ENCODE peak calls at places on chromosomes 1 and 21, in eight cellular contexts. One of them, this sample, is unnamed.

GRCh38 chr21:42525676-42526378 is 12.2 kb downstream of the SLC37A1 start:
- DNase-seq in HFF-Myc: no peak
- DNase-seq in tibial artery: no peak
- DNase-seq in AG04450: no peak
- DNase-seq in OCI-LY7: no peak
- DNase-seq in choroid plexus epithelial cell: no peak
- DNase-seq in astrocyte of the cerebellum: no peak
- DNase-seq in endothelial cell: no peak
- DNase-seq in this sample: no peak

GRCh38 chr1:1200876-1201810 is 5.2 kb downstream of the TNFRSF18 start:
- DNase-seq in endothelial cell: peak; percentile 29
- DNase-seq in AG04450: peak; percentile 15
- DNase-seq in HFF-Myc: no peak
- DNase-seq in tibial artery: no peak
- DNase-seq in OCI-LY7: no peak
- DNase-seq in choroid plexus epithelial cell: peak; percentile 65
- DNase-seq in astrocyte of the cerebellum: no peak
- DNase-seq in this sample: peak; percentile 87

GRCh38 chr1:153549741-153550397 is 811 bp upstream of the S100A3 start:
- DNase-seq in astrocyte of the cerebellum: no peak
- DNase-seq in choroid plexus epithelial cell: no peak
- DNase-seq in AG04450: no peak
- DNase-seq in tibial artery: peak; percentile 63
- DNase-seq in HFF-Myc: no peak
- DNase-seq in OCI-LY7: no peak
- DNase-seq in endothelial cell: no peak
- DNase-seq in this sample: no peak

GRCh38 chr1:154943649-154944421 is 7.3 kb upstream of the PMVK start:
- DNase-seq in endothelial cell: peak; percentile 57
- DNase-seq in HFF-Myc: no peak
- DNase-seq in choroid plexus epithelial cell: peak; percentile 48
- DNase-seq in tibial artery: no peak
- DNase-seq in astrocyte of the cerebellum: no peak
- DNase-seq in AG04450: no peak
- DNase-seq in OCI-LY7: peak; percentile 67
- DNase-seq in this sample: peak; percentile 66

GRCh38 chr1:175494950-175495349 is 248.4 kb downstream of the TNR start:
- DNase-seq in endothelial cell: no peak
- DNase-seq in HFF-Myc: no peak
- DNase-seq in astrocyte of the cerebellum: no peak
- DNase-seq in OCI-LY7: no peak
- DNase-seq in tibial artery: no peak
- DNase-seq in AG04450: no peak
- DNase-seq in choroid plexus epithelial cell: no peak
- DNase-seq in this sample: no peak

GRCh38 chr1:80731241-80731894 is 1069.4 kb upstream of the ADGRL2 start:
- DNase-seq in AG04450: no peak
- DNase-seq in astrocyte of the cerebellum: no peak
- DNase-seq in choroid plexus epithelial cell: no peak
- DNase-seq in HFF-Myc: no peak
- DNase-seq in tibial artery: no peak
- DNase-seq in OCI-LY7: no peak
- DNase-seq in endothelial cell: no peak
- DNase-seq in this sample: no peak

GRCh38 chr1:88544166-88544565 is 139.9 kb upstream of the PKN2 start:
- DNase-seq in HFF-Myc: no peak
- DNase-seq in astrocyte of the cerebellum: no peak
- DNase-seq in tibial artery: no peak
- DNase-seq in AG04450: no peak
- DNase-seq in endothelial cell: no peak
- DNase-seq in choroid plexus epithelial cell: no peak
- DNase-seq in OCI-LY7: no peak
- DNase-seq in this sample: no peak

GRCh38 chr1:174746024-174746808 is 253.5 kb upstream of the CACYBP start:
- DNase-seq in tibial artery: no peak
- DNase-seq in choroid plexus epithelial cell: no peak
- DNase-seq in endothelial cell: no peak
- DNase-seq in AG04450: no peak
- DNase-seq in astrocyte of the cerebellum: no peak
- DNase-seq in HFF-Myc: no peak
- DNase-seq in OCI-LY7: no peak
- DNase-seq in this sample: no peak

GRCh38 chr1:5980314-5981008 is 11.8 kb downstream of the NPHP4 start:
- DNase-seq in endothelial cell: peak; percentile 69
- DNase-seq in HFF-Myc: no peak
- DNase-seq in choroid plexus epithelial cell: peak; percentile 56
- DNase-seq in astrocyte of the cerebellum: no peak
- DNase-seq in AG04450: no peak
- DNase-seq in OCI-LY7: peak; percentile 29
- DNase-seq in tibial artery: no peak
- DNase-seq in this sample: no peak

GRCh38 chr1:17574502-17574901 is 35.0 kb downstream of the ARHGEF10L start:
- DNase-seq in endothelial cell: peak; percentile 40
- DNase-seq in choroid plexus epithelial cell: no peak
- DNase-seq in astrocyte of the cerebellum: no peak
- DNase-seq in AG04450: no peak
- DNase-seq in tibial artery: no peak
- DNase-seq in HFF-Myc: no peak
- DNase-seq in OCI-LY7: no peak
- DNase-seq in this sample: no peak

GRCh38 chr1:23607944-23608343 is 48.6 kb upstream of the ID3 start:
- DNase-seq in AG04450: no peak
- DNase-seq in astrocyte of the cerebellum: no peak
- DNase-seq in tibial artery: no peak
- DNase-seq in endothelial cell: no peak
- DNase-seq in OCI-LY7: no peak
- DNase-seq in choroid plexus epithelial cell: no peak
- DNase-seq in HFF-Myc: no peak
- DNase-seq in this sample: no peak

GRCh38 chr1:169309178-169310166 is 58.1 kb downstream of the NME7 start:
- DNase-seq in astrocyte of the cerebellum: no peak
- DNase-seq in HFF-Myc: no peak
- DNase-seq in endothelial cell: no peak
- DNase-seq in choroid plexus epithelial cell: no peak
- DNase-seq in OCI-LY7: no peak
- DNase-seq in tibial artery: no peak
- DNase-seq in AG04450: no peak
- DNase-seq in this sample: peak; percentile 17

GRCh38 chr1:91765293-91765692 is 120.7 kb downstream of the TGFBR3 start:
- DNase-seq in astrocyte of the cerebellum: no peak
- DNase-seq in HFF-Myc: no peak
- DNase-seq in OCI-LY7: no peak
- DNase-seq in tibial artery: no peak
- DNase-seq in AG04450: no peak
- DNase-seq in endothelial cell: no peak
- DNase-seq in choroid plexus epithelial cell: no peak
- DNase-seq in this sample: no peak

GRCh38 chr1:116164056-116164889 is 53.1 kb downstream of the MAB21L3 start:
- DNase-seq in AG04450: no peak
- DNase-seq in HFF-Myc: no peak
- DNase-seq in tibial artery: peak; percentile 83
- DNase-seq in choroid plexus epithelial cell: no peak
- DNase-seq in endothelial cell: no peak
- DNase-seq in OCI-LY7: no peak
- DNase-seq in astrocyte of the cerebellum: no peak
- DNase-seq in this sample: no peak

GRCh38 chr21:42754270-42754933 is 101.0 kb downstream of the PDE9A start:
- DNase-seq in choroid plexus epithelial cell: no peak
- DNase-seq in endothelial cell: no peak
- DNase-seq in HFF-Myc: no peak
- DNase-seq in OCI-LY7: no peak
- DNase-seq in tibial artery: no peak
- DNase-seq in AG04450: no peak
- DNase-seq in astrocyte of the cerebellum: no peak
- DNase-seq in this sample: no peak

GRCh38 chr1:104018922-104019674 is 269.4 kb downstream of the AMY1C start:
- DNase-seq in HFF-Myc: no peak
- DNase-seq in choroid plexus epithelial cell: no peak
- DNase-seq in OCI-LY7: no peak
- DNase-seq in tibial artery: no peak
- DNase-seq in astrocyte of the cerebellum: no peak
- DNase-seq in AG04450: no peak
- DNase-seq in endothelial cell: no peak
- DNase-seq in this sample: no peak

GRCh38 chr1:157274698-157275534 is 136.7 kb upstream of the ETV3 start:
- DNase-seq in HFF-Myc: no peak
- DNase-seq in astrocyte of the cerebellum: peak; percentile 40
- DNase-seq in AG04450: no peak
- DNase-seq in choroid plexus epithelial cell: peak; percentile 16
- DNase-seq in OCI-LY7: no peak
- DNase-seq in tibial artery: no peak
- DNase-seq in endothelial cell: no peak
- DNase-seq in this sample: no peak

GRCh38 chr1:53949651-53950050 is 3.5 kb downstream of the LRRC42 start:
- DNase-seq in endothelial cell: no peak
- DNase-seq in AG04450: no peak
- DNase-seq in choroid plexus epithelial cell: no peak
- DNase-seq in astrocyte of the cerebellum: no peak
- DNase-seq in OCI-LY7: no peak
- DNase-seq in HFF-Myc: no peak
- DNase-seq in tibial artery: no peak
- DNase-seq in this sample: no peak

DNA sequence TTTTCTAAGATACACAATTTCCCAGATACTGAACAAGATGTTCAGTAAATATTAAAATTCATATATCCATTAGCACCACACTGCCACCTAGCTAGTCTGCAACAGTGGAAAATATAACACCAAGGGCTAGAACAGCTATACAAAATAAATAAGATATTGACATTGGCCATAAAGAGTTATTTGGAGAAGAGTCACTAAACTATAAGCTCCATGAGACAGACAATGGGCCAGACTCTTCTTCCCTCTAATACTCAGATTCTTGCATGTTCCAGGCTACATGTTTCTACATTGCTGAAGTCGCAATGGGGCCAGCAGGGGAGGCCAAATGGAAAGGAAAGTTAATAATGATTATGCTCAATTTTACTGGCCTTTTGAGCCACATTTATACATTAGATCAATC is 21.5 kb downstream of the SPATA6 start:
- DNase-seq in astrocyte of the cerebellum: no peak
- DNase-seq in HFF-Myc: no peak
- DNase-seq in choroid plexus epithelial cell: peak; percentile 47
- DNase-seq in OCI-LY7: no peak
- DNase-seq in tibial artery: no peak
- DNase-seq in endothelial cell: no peak
- DNase-seq in AG04450: no peak
- DNase-seq in this sample: no peak
- TF ChIP-seq CTCF in astrocyte of the cerebellum: peak; percentile 41
- TF ChIP-seq CTCF in HFF-Myc: no peak
- TF ChIP-seq CTCF in choroid plexus epithelial cell: peak; percentile 55
- TF ChIP-seq CTCF in OCI-LY7: peak; percentile 56
- TF ChIP-seq CTCF in tibial artery: peak; percentile 7
- TF ChIP-seq CTCF in endothelial cell: no peak
- TF ChIP-seq CTCF in AG04450: peak; percentile 22
- TF ChIP-seq CTCF in this sample: no peak

GRCh38 chr1:242425232-242425631 is 99.3 kb downstream of the PLD5 start:
- DNase-seq in choroid plexus epithelial cell: no peak
- DNase-seq in AG04450: no peak
- DNase-seq in astrocyte of the cerebellum: no peak
- DNase-seq in endothelial cell: no peak
- DNase-seq in OCI-LY7: peak; percentile 25
- DNase-seq in HFF-Myc: no peak
- DNase-seq in tibial artery: no peak
- DNase-seq in this sample: no peak
- TF ChIP-seq CTCF in choroid plexus epithelial cell: no peak
- TF ChIP-seq CTCF in AG04450: no peak
- TF ChIP-seq CTCF in astrocyte of the cerebellum: no peak
- TF ChIP-seq CTCF in endothelial cell: peak; percentile 24
- TF ChIP-seq CTCF in OCI-LY7: peak; percentile 60
- TF ChIP-seq CTCF in HFF-Myc: no peak
- TF ChIP-seq CTCF in tibial artery: no peak
- TF ChIP-seq CTCF in this sample: no peak

DNA sequence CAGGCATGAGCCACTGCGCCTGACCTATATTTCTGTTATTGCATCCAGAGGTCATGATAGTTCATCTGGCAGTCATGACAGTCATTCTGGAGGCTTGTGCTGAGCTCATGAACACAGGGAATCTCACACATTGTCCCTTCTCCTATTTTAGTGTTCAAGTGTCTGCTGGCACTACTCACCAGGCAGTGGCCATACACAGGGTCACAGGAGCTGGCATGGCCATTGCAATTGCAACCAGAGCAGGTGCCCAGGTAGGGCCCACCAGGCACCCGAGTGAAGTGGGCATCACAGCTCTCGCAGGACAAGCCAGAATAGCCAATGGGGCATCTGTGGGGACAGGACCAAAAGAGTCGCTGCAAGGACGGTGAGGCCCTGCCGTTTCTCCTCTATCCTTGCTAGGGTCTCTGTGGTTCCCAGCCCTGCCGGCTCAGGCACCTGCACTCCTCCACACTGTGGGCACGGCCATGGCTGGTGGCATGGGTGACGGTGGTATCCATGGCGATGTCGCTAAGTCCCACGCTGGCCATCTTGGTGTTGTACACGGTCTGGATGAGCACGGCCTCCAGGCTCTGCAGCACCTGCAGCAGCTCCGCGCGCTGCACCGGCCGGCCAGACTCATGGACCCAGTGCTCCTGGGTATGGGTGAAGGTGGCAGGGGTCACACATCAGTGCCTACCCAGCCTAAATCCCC is 57.0 kb downstream of the HSPG2 start:
- DNase-seq in choroid plexus epithelial cell: no peak
- DNase-seq in endothelial cell: no peak
- DNase-seq in astrocyte of the cerebellum: no peak
- DNase-seq in AG04450: no peak
- DNase-seq in OCI-LY7: no peak
- DNase-seq in tibial artery: no peak
- DNase-seq in HFF-Myc: no peak
- DNase-seq in this sample: no peak
- TF ChIP-seq CTCF in choroid plexus epithelial cell: no peak
- TF ChIP-seq CTCF in endothelial cell: no peak
- TF ChIP-seq CTCF in astrocyte of the cerebellum: no peak
- TF ChIP-seq CTCF in AG04450: no peak
- TF ChIP-seq CTCF in OCI-LY7: no peak
- TF ChIP-seq CTCF in tibial artery: no peak
- TF ChIP-seq CTCF in HFF-Myc: no peak
- TF ChIP-seq CTCF in this sample: no peak

DNA sequence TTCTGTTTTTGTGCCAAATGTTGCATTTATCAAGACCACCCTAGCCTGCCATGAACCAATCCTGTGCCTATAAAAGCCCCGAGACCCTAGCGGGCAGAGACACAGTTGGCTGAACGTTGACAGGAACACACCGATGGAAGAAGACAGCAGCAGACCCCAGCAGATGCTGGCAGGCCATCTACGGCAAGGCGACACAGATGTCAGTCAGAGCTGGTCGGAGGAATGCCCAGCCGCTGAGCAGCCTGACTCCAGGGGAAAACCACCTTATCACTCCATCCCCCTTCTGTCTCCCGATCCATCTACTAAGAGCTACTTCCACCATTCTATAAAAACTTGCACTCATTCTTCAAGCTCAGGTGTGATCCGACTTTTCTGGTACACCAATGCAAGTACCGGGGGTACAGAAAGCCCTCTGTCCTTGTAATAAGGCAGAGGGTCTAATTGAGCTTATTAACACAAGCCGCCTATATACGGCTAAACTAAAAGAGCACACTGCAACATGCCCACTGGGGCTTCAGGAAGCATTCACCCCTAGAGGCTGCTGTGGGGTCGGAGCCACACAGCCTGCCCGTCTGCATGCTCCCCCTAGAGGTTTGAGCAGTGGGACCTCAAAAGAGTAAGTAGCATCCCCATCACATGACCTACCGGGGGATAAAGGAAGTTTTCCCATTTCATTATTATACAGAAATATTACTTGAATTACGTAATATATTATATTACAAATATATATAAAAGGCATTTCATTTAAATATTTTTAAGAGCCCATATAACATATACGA is 1156.3 kb upstream of the B3GALT2 start:
- DNase-seq in HFF-Myc: no peak
- DNase-seq in astrocyte of the cerebellum: no peak
- DNase-seq in choroid plexus epithelial cell: no peak
- DNase-seq in tibial artery: no peak
- DNase-seq in AG04450: no peak
- DNase-seq in OCI-LY7: peak; percentile 59
- DNase-seq in endothelial cell: no peak
- DNase-seq in this sample: no peak
- TF ChIP-seq CTCF in HFF-Myc: peak; percentile 24
- TF ChIP-seq CTCF in astrocyte of the cerebellum: no peak
- TF ChIP-seq CTCF in choroid plexus epithelial cell: no peak
- TF ChIP-seq CTCF in tibial artery: no peak
- TF ChIP-seq CTCF in AG04450: no peak
- TF ChIP-seq CTCF in OCI-LY7: peak; percentile 76
- TF ChIP-seq CTCF in endothelial cell: no peak
- TF ChIP-seq CTCF in this sample: no peak

This sample was measured in GM10248.